ENCODE peak calls at places on chromosomes 6 and 20, in seven cellular contexts. T, R, D, F, A, G and X are unnamed samples.
A peak's percentile ranks its signal among the peaks of the same experiment; 100 is the strongest.

GRCh38 chr20:36246410-36246809 is 10.1 kb downstream of the AAR2 start:
- DNase-seq in T (no peak), R (no peak), D (no peak), F (no peak), A (no peak), G (no peak), X (no peak)

GRCh38 chr6:42239333-42239732 is 21.7 kb upstream of the MRPS10 start:
- DNase-seq in T (no peak), R (no peak), D (no peak), F (no peak), A (no peak), G (no peak), X (no peak)

GRCh38 chr20:31967830-31968249 is at the start of gene XKR7:
- DNase-seq in T (peak; percentile 73), R (no peak), D (no peak), F (no peak), A (peak; percentile 65), G (peak; percentile 5), X (no peak)

GRCh38 chr20:21315138-21315537 is 12.0 kb downstream of the XRN2 start:
- DNase-seq in T (no peak), R (no peak), D (no peak), F (peak; percentile 80), A (no peak), G (peak; percentile 86), X (no peak)

GRCh38 chr20:49825521-49826033 is 12.9 kb downstream of the SLC9A8 start:
- DNase-seq in T (peak; percentile 93), R (no peak), D (peak; percentile 51), F (no peak), A (no peak), G (no peak), X (peak; percentile 42)

GRCh38 chr20:6994452-6994851 is 227.0 kb downstream of the BMP2 start:
- DNase-seq in T (no peak), R (no peak), D (no peak), F (peak; percentile 40), A (no peak), G (no peak), X (no peak)

GRCh38 chr6:151661928-151662327 is 145.6 kb upstream of the ESR1 start:
- DNase-seq in T (no peak), R (no peak), D (no peak), F (no peak), A (no peak), G (peak; percentile 5), X (no peak)

GRCh38 chr6:45472383-45472782 is 94.6 kb upstream of the SUPT3H start:
- DNase-seq in T (no peak), R (no peak), D (no peak), F (peak; percentile 23), A (no peak), G (no peak), X (no peak)

GRCh38 chr20:23362392-23363256 is 642 bp downstream of the GZF1 start:
- DNase-seq in T (peak; percentile 61), R (no peak), D (peak; percentile 46), F (peak; percentile 48), A (peak; percentile 29), G (peak; percentile 59), X (peak; percentile 34)